ENCODE peak calls at places on chromosomes 6 and 20, in four cellular contexts. S is GM04504, B is NCI-H1092, T is astrocyte of the hippocampus. R is an unnamed sample.

GRCh38 chr6:98838027-98838426 is 3.7 kb downstream of the POU3F2 start:
- DNase-seq in S (no peak), B (no peak), T (peak), R (no peak)

GRCh38 chr6:25112207-25112874 is 166.8 kb upstream of the CARMIL1 start:
- DNase-seq in S (no peak), B (no peak), T (no peak), R (no peak)

GRCh38 chr6:29943053-29943966 is 978 bp downstream of the HLA-A start:
- DNase-seq in S (no peak), B (no peak), T (no peak), R (no peak)

GRCh38 chr6:11245406-11245990 is 13.0 kb upstream of the NEDD9 start:
- DNase-seq in S (peak), B (no peak), T (no peak), R (no peak)

GRCh38 chr6:537114-537513 is 119.8 kb downstream of the HUS1B start:
- DNase-seq in S (no peak), B (no peak), T (no peak), R (no peak)

GRCh38 chr6:141252828-141253608 is 879.7 kb upstream of the GJE1 start:
- DNase-seq in S (peak), B (no peak), T (no peak), R (no peak)

GRCh38 chr6:3438190-3439167 is 18.4 kb downstream of the SLC22A23 start:
- DNase-seq in S (peak), B (peak), T (peak), R (no peak)

GRCh38 chr20:48241482-48241881 is 456.2 kb upstream of the SULF2 start:
- DNase-seq in S (no peak), B (no peak), T (no peak), R (no peak)

GRCh38 chr20:10271470-10272219 is 53.0 kb downstream of the SNAP25 start:
- DNase-seq in S (peak), B (no peak), T (no peak), R (no peak)

GRCh38 chr6:34462561-34462971 is 3.3 kb upstream of the PACSIN1 start:
- DNase-seq in S (peak), B (no peak), T (peak), R (no peak)

GRCh38 chr20:3661060-3661820 is 2.0 kb downstream of the GFRA4 start:
- DNase-seq in S (no peak), B (no peak), T (no peak), R (no peak)